ENCODE peak calls at places on chromosomes 13 and 19, in five cellular contexts. V is IMR-90, X is neuronal stem cell, G is H9, H is H1. O is an unnamed sample. For H3K9me3, the result is how much of the 10 kb centered on the place peaks cover.

GRCh38 chr13:82571653-82572052 is 1310.6 kb downstream of the SLITRK1 start:
- DNase-seq in V (no peak), X (no peak), G (no peak), H (no peak), O (no peak)

GRCh38 chr13:40910324-40911050 is 108.6 kb downstream of the ELF1 start:
- DNase-seq in X (no peak), V (peak), G (no peak), H (no peak), O (no peak)

GRCh38 chr13:50485979-50486935 is 357.2 kb downstream of the DLEU7 start:
- DNase-seq in V (peak), G (no peak), X (no peak), H (no peak), O (no peak)

GRCh38 chr13:67148219-67148583 is 81.9 kb downstream of the PCDH9 start:
- DNase-seq in V (peak), H (no peak), G (no peak), X (no peak), O (peak)

GRCh38 chr19:38729653-38730469 is 14.4 kb downstream of the CAPN12 start:
- DNase-seq in H (peak), V (peak), X (peak), G (peak), O (peak)

GRCh38 chr19:5108866-5109265 is 140.0 kb downstream of the KDM4B start:
- DNase-seq in G (no peak), V (no peak), X (no peak), H (no peak), O (no peak)

GRCh38 chr19:1135454-1135853 is 31.7 kb downstream of the GPX4 start:
- DNase-seq in V (no peak), X (no peak), G (no peak), H (no peak), O (no peak)

GRCh38 chr13:64778002-64778401 is 2452.1 kb downstream of the PCDH9 start:
- DNase-seq in V (no peak), G (no peak), H (no peak), X (no peak), O (no peak)

GRCh38 chr13:106446011-106446410 is 89.5 kb downstream of the EFNB2 start:
- DNase-seq in X (no peak), G (no peak), H (no peak), V (peak), O (peak)

GRCh38 chr19:6577410-6578125 is 13.4 kb downstream of the CD70 start:
- DNase-seq in X (no peak), V (no peak), H (no peak), G (peak), O (no peak)

GRCh38 chr13:108463365-108463764 is 166.0 kb upstream of the MYO16 start:
- DNase-seq in V (peak), X (no peak), H (no peak), G (no peak), O (peak)

GRCh38 chr19:14775855-14776254 is 2.5 kb downstream of the ADGRE2 start:
- DNase-seq in G (peak), H (no peak), V (no peak), X (no peak), O (no peak)

GRCh38 chr19:17324357-17325114 is 10.1 kb downstream of the ANO8 start:
- DNase-seq in X (no peak), G (no peak), H (no peak), V (no peak), O (no peak)

GRCh38 chr19:39430675-39431593 is 4.8 kb downstream of the RPS16 start:
- DNase-seq in X (no peak), H (no peak), V (peak), G (peak), O (peak)

GRCh38 chr19:7703332-7703731 is 1.4 kb upstream of the FCER2 start:
- DNase-seq in G (peak), X (no peak), H (no peak), V (no peak), O (no peak)

GRCh38 chr19:7706188-7706530 is 4.2 kb upstream of the FCER2 start:
- DNase-seq in H (no peak), G (no peak), V (no peak), X (no peak), O (no peak)

GRCh38 chr19:7706662-7707454 is 4.9 kb upstream of the FCER2 start:
- DNase-seq in G (no peak), V (no peak), H (no peak), X (no peak), O (no peak)

GRCh38 chr19:7704280-7705060 is 2.5 kb upstream of the FCER2 start:
- DNase-seq in X (no peak), H (no peak), V (no peak), G (no peak), O (no peak)

DNA sequence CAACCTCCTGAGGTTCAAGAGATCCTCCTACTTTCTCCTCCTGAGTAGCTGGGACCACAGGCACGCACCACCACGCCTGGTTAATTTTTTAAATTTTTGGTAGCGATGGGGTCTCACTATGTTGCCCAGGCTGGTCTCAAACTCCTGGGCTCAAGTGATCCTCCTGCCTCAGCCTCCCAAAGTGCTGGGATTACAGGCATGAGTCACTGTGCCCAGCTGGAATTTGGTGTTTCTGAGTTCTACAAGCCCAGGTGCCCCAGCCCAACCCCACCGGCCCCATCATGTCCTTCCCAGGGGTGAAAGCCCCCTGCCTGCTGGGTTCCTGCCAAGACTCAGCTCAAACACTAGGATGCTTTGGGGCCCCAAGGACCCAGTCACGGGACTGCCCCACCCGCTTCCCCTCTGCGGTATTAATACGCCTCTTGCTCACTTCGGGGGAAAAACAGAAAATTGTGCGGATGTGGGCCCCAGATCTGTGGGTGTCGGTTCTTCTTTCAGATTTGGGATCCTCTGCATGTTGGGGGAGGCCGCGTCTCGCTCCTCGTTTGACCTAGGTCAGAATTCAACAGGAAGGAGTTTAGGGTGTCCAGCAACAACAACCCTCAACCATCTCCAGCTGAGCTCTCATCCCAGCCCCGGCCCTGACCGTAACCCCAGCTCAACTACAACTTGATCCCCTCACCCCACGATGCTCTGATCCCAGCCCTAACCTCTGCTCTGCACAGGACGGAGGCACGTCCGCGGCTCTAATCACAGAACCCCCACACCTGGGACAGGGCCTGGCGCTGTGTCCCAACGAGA is 3.7 kb upstream of the FCER2 start:
- DNase-seq in H (no peak), G (no peak), V (no peak), X (no peak), O (no peak)
- H3K9me3 ChIP-seq in H (under half), G (under half), V (under half), X (under half), O (under half)

DNA sequence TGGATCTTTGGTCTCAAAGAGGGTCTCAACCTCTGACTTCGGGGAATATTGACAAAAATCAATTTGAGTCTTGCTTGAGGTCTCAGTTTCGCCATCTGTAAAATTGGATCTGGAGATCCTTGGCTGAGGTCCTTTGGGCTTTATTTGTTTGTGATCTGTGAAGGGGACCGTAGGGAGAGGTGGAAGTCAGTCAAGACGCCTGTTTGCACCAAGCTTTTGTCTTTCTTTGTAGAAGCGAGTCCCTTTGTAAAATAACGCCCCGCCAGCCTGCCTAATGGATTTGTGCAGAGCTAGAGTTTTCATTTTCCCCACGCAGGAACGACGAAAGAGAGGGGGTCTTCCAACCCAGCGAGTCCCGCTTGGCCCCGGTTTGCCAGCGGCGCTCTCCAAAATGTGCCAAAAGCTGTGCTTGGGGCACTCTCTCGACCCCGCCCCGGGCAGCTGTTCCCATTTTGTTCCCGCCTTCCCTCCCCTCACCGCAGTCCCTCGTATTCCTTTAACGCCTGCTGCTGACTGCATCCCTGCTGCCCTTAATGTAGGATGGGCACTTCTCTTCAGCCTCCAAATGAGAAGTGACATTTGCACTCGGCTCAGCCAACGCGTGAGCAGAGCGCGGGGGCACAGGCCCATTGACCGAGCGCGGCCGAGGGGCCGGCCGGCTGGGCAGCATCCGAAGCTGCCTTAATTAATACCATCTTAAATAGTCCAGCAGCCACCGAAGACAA is 13.0 kb downstream of the ZIC5 start:
- DNase-seq in V (no peak), X (no peak), H (no peak), G (peak), O (no peak)
- H3K23ac ChIP-seq in V (no peak), X (no peak), H (no peak), G (no peak), O (no peak)

GRCh38 chr19:18750295-18750970 is 40.7 kb downstream of the COMP start:
- DNase-seq in X (no peak), H (no peak), G (no peak), V (no peak), O (no peak)

GRCh38 chr19:18749362-18750231 is 41.5 kb downstream of the COMP start:
- DNase-seq in H (no peak), V (no peak), X (no peak), G (no peak), O (no peak)

GRCh38 chr19:18754501-18754900 is 36.6 kb downstream of the COMP start:
- DNase-seq in G (no peak), X (no peak), H (no peak), V (no peak), O (no peak)

GRCh38 chr19:18746393-18747167 is 44.5 kb downstream of the COMP start:
- DNase-seq in G (peak), H (no peak), V (no peak), X (no peak), O (no peak)

GRCh38 chr19:18751571-18751970 is 39.5 kb downstream of the COMP start:
- DNase-seq in X (no peak), G (no peak), H (no peak), V (no peak), O (no peak)
- H3K9me3 ChIP-seq in X (under half), G (under half), H (under half), V (under half), O (under half)

GRCh38 chr19:49470615-49470978 is 3.4 kb upstream of the FLT3LG start:
- DNase-seq in X (no peak), V (no peak), H (no peak), G (no peak), O (no peak)
- H3K23ac ChIP-seq in X (no peak), V (no peak), H (no peak), G (no peak), O (no peak)

DNA sequence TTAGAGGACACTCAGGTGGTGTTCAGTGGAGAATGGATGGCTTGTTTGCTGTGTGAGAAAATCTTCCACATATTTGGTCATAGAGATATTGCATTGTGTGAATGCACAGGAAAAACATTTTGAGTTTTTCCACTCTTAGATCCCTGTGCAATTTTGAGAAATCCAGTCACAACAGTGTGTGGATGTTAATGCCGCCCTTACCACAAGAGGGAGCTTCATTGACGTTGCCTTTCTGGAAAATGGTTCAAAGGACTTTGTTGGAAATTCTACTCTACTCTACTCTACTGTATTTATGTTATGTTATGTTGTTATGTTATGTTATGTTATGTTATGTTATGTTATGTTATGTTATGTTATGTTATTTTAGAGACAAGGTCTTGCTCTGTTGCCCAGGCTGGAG is 13.4 kb downstream of the ZNF20 start:
- DNase-seq in H (no peak), V (peak), G (no peak), X (no peak), O (no peak)
- H3K9me3 ChIP-seq in H (under half), V (under half), G (under half), X (under half), O (under half)

GRCh38 chr13:114314074-114314912 is at the start of gene CHAMP1:
- DNase-seq in H (peak), V (peak), X (peak), G (peak), O (peak)
- H3K23ac ChIP-seq in H (no peak), V (peak), X (peak), G (no peak), O (peak)

GRCh38 chr13:18953139-18953930 is 228.3 kb downstream of the TUBA3C start:
- DNase-seq in V (no peak), G (no peak), H (no peak), X (no peak), O (no peak)
- H3K9me3 ChIP-seq in V (half or more), G (half or more), H (half or more), X (under half), O (under half)